ENCODE peak calls at places on chromosomes 3 and 15, in ten cellular contexts. One of them, this sample, is unnamed.

GRCh38 chr3:101902041-101902440 is 52.7 kb downstream of the NFKBIZ start:
- DNase-seq in sigmoid colon: no peak
- DNase-seq in transverse colon: no peak
- DNase-seq in A549: peak; percentile 77
- DNase-seq in suprapubic skin: no peak
- DNase-seq in ovary: no peak
- DNase-seq in stomach: no peak
- DNase-seq in uterus: no peak
- DNase-seq in heart left ventricle: no peak
- DNase-seq in GM12892: no peak
- DNase-seq in this sample: no peak

GRCh38 chr3:9207076-9207763 is 42.2 kb downstream of the SRGAP3 start:
- DNase-seq in suprapubic skin: no peak
- DNase-seq in GM12892: no peak
- DNase-seq in ovary: no peak
- DNase-seq in stomach: no peak
- DNase-seq in sigmoid colon: peak; percentile 0
- DNase-seq in A549: no peak
- DNase-seq in transverse colon: no peak
- DNase-seq in uterus: no peak
- DNase-seq in heart left ventricle: no peak
- DNase-seq in this sample: no peak

GRCh38 chr3:122392868-122393844 is 9.2 kb downstream of the FAM162A start:
- DNase-seq in GM12892: no peak
- DNase-seq in A549: peak; percentile 60
- DNase-seq in ovary: no peak
- DNase-seq in uterus: no peak
- DNase-seq in heart left ventricle: no peak
- DNase-seq in sigmoid colon: no peak
- DNase-seq in stomach: no peak
- DNase-seq in transverse colon: no peak
- DNase-seq in suprapubic skin: no peak
- DNase-seq in this sample: peak; percentile 73

GRCh38 chr15:67607959-67608605 is 65.6 kb downstream of the MAP2K5 start:
- DNase-seq in heart left ventricle: no peak
- DNase-seq in transverse colon: peak; percentile 54
- DNase-seq in uterus: no peak
- DNase-seq in ovary: no peak
- DNase-seq in stomach: no peak
- DNase-seq in A549: no peak
- DNase-seq in GM12892: no peak
- DNase-seq in sigmoid colon: no peak
- DNase-seq in suprapubic skin: no peak
- DNase-seq in this sample: no peak

GRCh38 chr3:152595975-152596832 is 238.7 kb upstream of the P2RY1 start:
- DNase-seq in transverse colon: peak; percentile 66
- DNase-seq in GM12892: peak; percentile 34
- DNase-seq in uterus: peak; percentile 66
- DNase-seq in sigmoid colon: peak; percentile 72
- DNase-seq in stomach: peak; percentile 42
- DNase-seq in suprapubic skin: no peak
- DNase-seq in ovary: peak; percentile 72
- DNase-seq in A549: no peak
- DNase-seq in heart left ventricle: peak; percentile 64
- DNase-seq in this sample: peak; percentile 86

GRCh38 chr3:94539937-94540336 is 477.1 kb downstream of the NSUN3 start:
- DNase-seq in stomach: no peak
- DNase-seq in heart left ventricle: no peak
- DNase-seq in A549: no peak
- DNase-seq in suprapubic skin: no peak
- DNase-seq in ovary: no peak
- DNase-seq in sigmoid colon: no peak
- DNase-seq in transverse colon: no peak
- DNase-seq in GM12892: no peak
- DNase-seq in uterus: no peak
- DNase-seq in this sample: no peak

GRCh38 chr3:24270204-24270671 is 224.4 kb downstream of the THRB start:
- DNase-seq in uterus: no peak
- DNase-seq in stomach: no peak
- DNase-seq in A549: no peak
- DNase-seq in ovary: no peak
- DNase-seq in sigmoid colon: no peak
- DNase-seq in transverse colon: no peak
- DNase-seq in heart left ventricle: no peak
- DNase-seq in suprapubic skin: no peak
- DNase-seq in GM12892: no peak
- DNase-seq in this sample: no peak

GRCh38 chr15:92164327-92165000 is 229.2 kb upstream of the ST8SIA2 start:
- DNase-seq in stomach: no peak
- DNase-seq in transverse colon: no peak
- DNase-seq in GM12892: no peak
- DNase-seq in ovary: no peak
- DNase-seq in uterus: no peak
- DNase-seq in heart left ventricle: no peak
- DNase-seq in A549: no peak
- DNase-seq in sigmoid colon: no peak
- DNase-seq in suprapubic skin: no peak
- DNase-seq in this sample: no peak

DNA sequence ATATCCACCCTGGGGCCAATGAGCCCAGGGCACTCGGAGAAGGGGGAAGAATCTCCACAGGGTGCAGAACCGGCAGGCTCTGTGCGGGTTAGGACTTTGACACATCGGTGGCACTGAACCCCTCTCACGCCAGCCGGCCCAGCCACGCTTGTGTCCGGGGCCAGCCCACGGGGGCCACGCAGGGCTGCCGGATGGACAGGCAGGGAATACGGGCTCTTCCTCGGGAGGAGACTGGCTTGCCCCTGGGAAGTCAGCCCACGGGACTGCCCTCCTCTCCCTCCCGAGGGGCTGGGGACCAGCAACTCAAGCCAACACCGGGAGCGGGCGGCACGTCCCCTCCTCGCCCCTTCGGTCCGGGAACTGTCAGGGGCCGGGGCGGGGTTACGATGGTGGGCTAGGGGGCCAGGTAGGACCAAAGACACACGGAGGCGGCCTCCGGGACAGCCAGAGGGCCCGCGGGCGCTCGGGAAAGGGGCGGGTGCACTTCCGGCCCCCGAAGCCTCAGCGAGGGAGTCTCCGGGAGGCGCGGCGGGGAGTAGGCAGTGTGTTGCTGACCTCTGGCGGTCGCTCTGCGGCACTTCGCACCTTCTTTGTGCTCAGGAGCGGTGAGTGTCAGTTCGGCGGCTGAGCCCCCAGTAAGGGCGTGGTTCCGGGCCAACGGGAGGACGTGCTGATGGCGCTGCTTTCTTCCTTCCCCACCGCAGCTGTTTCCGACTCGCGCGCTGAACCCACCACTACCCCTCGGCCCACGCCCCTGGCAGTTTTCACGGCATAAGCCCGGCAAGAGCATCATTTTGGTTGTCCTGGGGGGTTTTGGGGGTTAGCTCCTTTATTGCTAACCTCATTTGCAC is 5.1 kb upstream of the CYP8B1 start:
- DNase-seq in ovary: peak; percentile 80
- DNase-seq in A549: peak; percentile 74
- DNase-seq in sigmoid colon: peak; percentile 93
- DNase-seq in heart left ventricle: peak; percentile 90
- DNase-seq in GM12892: peak; percentile 93
- DNase-seq in uterus: peak; percentile 86
- DNase-seq in transverse colon: peak; percentile 88
- DNase-seq in stomach: peak; percentile 87
- DNase-seq in suprapubic skin: peak; percentile 94
- DNase-seq in this sample: peak; percentile 93
- TF ChIP-seq POLR2A in ovary: no peak
- TF ChIP-seq POLR2A in A549: peak; percentile 25
- TF ChIP-seq POLR2A in sigmoid colon: no peak
- TF ChIP-seq POLR2A in heart left ventricle: no peak
- TF ChIP-seq POLR2A in GM12892: no peak
- TF ChIP-seq POLR2A in uterus: no peak
- TF ChIP-seq POLR2A in transverse colon: peak; percentile 38
- TF ChIP-seq POLR2A in stomach: no peak
- TF ChIP-seq POLR2A in suprapubic skin: no peak
- TF ChIP-seq POLR2A in this sample: peak; percentile 11

GRCh38 chr3:129315386-129315991 is 36.8 kb downstream of the HMCES start:
- DNase-seq in sigmoid colon: peak; percentile 79
- DNase-seq in transverse colon: peak; percentile 44
- DNase-seq in suprapubic skin: peak; percentile 82
- DNase-seq in heart left ventricle: peak; percentile 67
- DNase-seq in uterus: peak; percentile 53
- DNase-seq in ovary: no peak
- DNase-seq in A549: peak; percentile 18
- DNase-seq in stomach: peak; percentile 44
- DNase-seq in GM12892: no peak
- DNase-seq in this sample: peak; percentile 84
- TF ChIP-seq POLR2A in sigmoid colon: no peak
- TF ChIP-seq POLR2A in transverse colon: no peak
- TF ChIP-seq POLR2A in suprapubic skin: no peak
- TF ChIP-seq POLR2A in heart left ventricle: no peak
- TF ChIP-seq POLR2A in uterus: no peak
- TF ChIP-seq POLR2A in ovary: no peak
- TF ChIP-seq POLR2A in A549: no peak
- TF ChIP-seq POLR2A in stomach: no peak
- TF ChIP-seq POLR2A in GM12892: peak; percentile 2
- TF ChIP-seq POLR2A in this sample: peak; percentile 17

GRCh38 chr3:188946351-188946750 is 225.4 kb upstream of the TPRG1 start:
- DNase-seq in GM12892: no peak
- DNase-seq in uterus: no peak
- DNase-seq in ovary: no peak
- DNase-seq in suprapubic skin: no peak
- DNase-seq in heart left ventricle: no peak
- DNase-seq in stomach: no peak
- DNase-seq in A549: no peak
- DNase-seq in transverse colon: no peak
- DNase-seq in sigmoid colon: no peak
- DNase-seq in this sample: no peak
- TF ChIP-seq POLR2A in GM12892: no peak
- TF ChIP-seq POLR2A in uterus: no peak
- TF ChIP-seq POLR2A in ovary: no peak
- TF ChIP-seq POLR2A in suprapubic skin: no peak
- TF ChIP-seq POLR2A in heart left ventricle: no peak
- TF ChIP-seq POLR2A in stomach: no peak
- TF ChIP-seq POLR2A in A549: no peak
- TF ChIP-seq POLR2A in transverse colon: no peak
- TF ChIP-seq POLR2A in sigmoid colon: no peak
- TF ChIP-seq POLR2A in this sample: no peak

DNA sequence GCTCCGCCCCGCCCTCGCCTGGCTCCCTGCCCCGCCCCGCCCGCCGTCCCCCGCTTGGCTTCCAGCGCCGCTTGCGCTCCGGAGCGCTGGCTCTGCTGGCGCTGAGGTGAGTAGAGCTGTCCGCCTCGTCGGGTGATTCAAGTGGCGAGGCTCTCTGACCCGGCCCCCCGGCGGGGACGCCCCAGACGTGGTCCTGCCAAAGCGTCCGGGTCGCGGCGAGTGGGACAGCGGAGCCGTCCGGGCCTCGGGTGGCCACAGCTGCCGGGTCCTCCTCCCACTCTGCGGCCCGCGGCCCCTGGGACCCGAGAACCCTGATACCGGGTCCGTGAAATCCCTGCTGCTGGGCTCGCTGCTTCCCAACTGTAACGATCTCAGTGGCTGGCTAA is at the start of gene LRRC28:
- DNase-seq in A549: no peak
- DNase-seq in sigmoid colon: no peak
- DNase-seq in heart left ventricle: no peak
- DNase-seq in suprapubic skin: no peak
- DNase-seq in GM12892: no peak
- DNase-seq in uterus: no peak
- DNase-seq in ovary: no peak
- DNase-seq in transverse colon: no peak
- DNase-seq in stomach: no peak
- DNase-seq in this sample: no peak
- TF ChIP-seq POLR2A in A549: peak; percentile 91
- TF ChIP-seq POLR2A in sigmoid colon: peak; percentile 57
- TF ChIP-seq POLR2A in heart left ventricle: peak; percentile 85
- TF ChIP-seq POLR2A in suprapubic skin: no peak
- TF ChIP-seq POLR2A in GM12892: peak; percentile 58
- TF ChIP-seq POLR2A in uterus: peak; percentile 53
- TF ChIP-seq POLR2A in ovary: peak; percentile 8
- TF ChIP-seq POLR2A in transverse colon: peak; percentile 84
- TF ChIP-seq POLR2A in stomach: no peak
- TF ChIP-seq POLR2A in this sample: peak; percentile 37

This sample was measured in erythroblast.